ENCODE peak calls at places on chromosomes 16 and 17, in six cellular contexts. P is activated T-helper 9 cell treated with anti-CD3 and anti-CD28 coated beads, Interleukin-2, amount 50 U/mL, for 16 hours; J is HuH-7; F is heart right ventricle; Q is occipital lobe; K is effector memory CD4-positive, alpha-beta T cell. B is an unnamed sample.

GRCh38 chr16:50802000-50802399 is 60.1 kb downstream of the CYLD start:
- DNase-seq in F (no peak), K (no peak), Q (no peak), P (no peak), J (no peak), B (no peak)

GRCh38 chr17:35790826-35791225 is 4.6 kb downstream of the MMP28 start:
- DNase-seq in J (no peak), K (no peak), Q (no peak), P (no peak), F (no peak), B (no peak)

GRCh38 chr17:40541873-40542561 is 23.3 kb downstream of the CCR7 start:
- DNase-seq in J (no peak), Q (no peak), F (peak; percentile 85), P (no peak), K (no peak), B (no peak)

GRCh38 chr17:45942284-45942683 is 47.9 kb downstream of the MAPT start:
- DNase-seq in J (no peak), F (peak; percentile 82), P (no peak), Q (peak; percentile 95), K (no peak), B (no peak)

GRCh38 chr16:31142109-31143035 is 6.8 kb upstream of the PRSS8 start:
- DNase-seq in Q (peak; percentile 99), P (peak; percentile 95), F (peak; percentile 99), J (peak; percentile 97), K (peak; percentile 94), B (peak; percentile 95)

GRCh38 chr17:9109933-9110332 is 88.6 kb downstream of the NTN1 start:
- DNase-seq in J (no peak), K (no peak), P (no peak), Q (no peak), F (no peak), B (no peak)

GRCh38 chr16:27739606-27740357 is 189.8 kb downstream of the KATNIP start:
- DNase-seq in K (no peak), P (no peak), F (no peak), J (no peak), Q (no peak), B (no peak)

GRCh38 chr16:57643166-57643813 is 14.9 kb downstream of the ADGRG1 start:
- DNase-seq in K (no peak), P (no peak), F (no peak), J (no peak), Q (no peak), B (no peak)

GRCh38 chr17:41627316-41628072 is 3.1 kb upstream of the KRT17 start:
- DNase-seq in J (no peak), F (no peak), K (no peak), P (no peak), Q (no peak), B (no peak)